ENCODE peak calls at places on chromosomes 13 and 19, in four cellular contexts. N, C, G and O are unnamed samples.
A peak's percentile ranks its signal among the peaks of the same experiment; 100 is the strongest.

GRCh38 chr19:38564981-38565685 is 52.6 kb downstream of the MAP4K1 start:
- DNase-seq in N (no peak), C (no peak), G (no peak), O (no peak)

GRCh38 chr19:43486412-43486811 is 18.1 kb downstream of the PHLDB3 start:
- DNase-seq in N (no peak), C (no peak), G (no peak), O (no peak)

GRCh38 chr13:79988573-79988972 is 352.4 kb downstream of the SPRY2 start:
- DNase-seq in N (no peak), C (peak; percentile 82), G (no peak), O (no peak)

GRCh38 chr19:58279042-58279924 is 528 bp downstream of the ZNF8 start:
- DNase-seq in N (peak; percentile 84), C (peak; percentile 75), G (peak; percentile 21), O (peak; percentile 10)

GRCh38 chr19:6233827-6234511 is 45.8 kb downstream of the MLLT1 start:
- DNase-seq in N (no peak), C (no peak), G (peak; percentile 22), O (no peak)

GRCh38 chr13:57716295-57716694 is 84.8 kb downstream of the PCDH17 start:
- DNase-seq in N (no peak), C (no peak), G (no peak), O (no peak)

GRCh38 chr13:83816081-83816480 is 66.2 kb downstream of the SLITRK1 start:
- DNase-seq in N (no peak), C (no peak), G (no peak), O (no peak)

GRCh38 chr13:113664751-113665581 is 2.1 kb upstream of the GRK1 start:
- DNase-seq in N (no peak), C (no peak), G (no peak), O (no peak)

GRCh38 chr19:19109601-19110000 is 28.7 kb downstream of the TMEM161A start:
- DNase-seq in N (no peak), C (peak; percentile 16), G (no peak), O (no peak)

GRCh38 chr13:99367106-99367616 is 60.0 kb upstream of the GPR183 start:
- DNase-seq in N (no peak), C (no peak), G (no peak), O (no peak)

GRCh38 chr19:38727306-38727867 is 16.9 kb downstream of the CAPN12 start:
- DNase-seq in N (no peak), C (no peak), G (no peak), O (no peak)